ENCODE peak calls at places on chromosome 3, in seven cellular contexts. Y is mesenchymal stem cell, O is H9, F is neuronal stem cell, X is mesendoderm, V is H1, N is IMR-90. C is an unnamed sample.

GRCh38 chr3:85183390-85183789 is 224.6 kb downstream of the CADM2 start:
- DNase-seq in Y (no peak), O (no peak), F (no peak), X (no peak), V (no peak), N (no peak), C (no peak)

GRCh38 chr3:152505926-152506325 is 237.2 kb downstream of the MBNL1 start:
- DNase-seq in Y (no peak), O (no peak), F (no peak), X (no peak), V (no peak), N (no peak), C (no peak)

GRCh38 chr3:172065534-172065933 is 26.2 kb downstream of the FNDC3B start:
- DNase-seq in Y (peak), O (no peak), F (no peak), X (no peak), V (no peak), N (peak), C (no peak)

GRCh38 chr3:106880206-106880605 is 497.0 kb upstream of the CCDC54 start:
- DNase-seq in Y (no peak), O (no peak), F (no peak), X (no peak), V (no peak), N (no peak), C (no peak)

GRCh38 chr3:4584537-4585249 is 91.5 kb downstream of the ITPR1 start:
- DNase-seq in Y (peak), O (no peak), F (no peak), X (no peak), V (no peak), N (peak), C (no peak)

GRCh38 chr3:139797724-139798343 is 120.1 kb upstream of the NMNAT3 start:
- DNase-seq in Y (peak), O (peak), F (peak), X (peak), V (peak), N (peak), C (peak)

GRCh38 chr3:43194490-43195115 is 88.7 kb upstream of the POMGNT2 start:
- DNase-seq in Y (no peak), O (no peak), F (no peak), X (no peak), V (no peak), N (no peak), C (no peak)

GRCh38 chr3:88059380-88060160 is 515 bp downstream of the ZNF654 start:
- DNase-seq in Y (peak), O (no peak), F (peak), X (peak), V (no peak), N (no peak), C (peak)

GRCh38 chr3:18641916-18642315 is 216.8 kb upstream of the SATB1 start:
- DNase-seq in Y (no peak), O (no peak), F (no peak), X (no peak), V (no peak), N (no peak), C (no peak)

GRCh38 chr3:59411176-59411575 is 361.4 kb upstream of the CFAP20DC start:
- DNase-seq in Y (no peak), O (no peak), F (no peak), X (no peak), V (no peak), N (no peak), C (no peak)

GRCh38 chr3:104297617-104298016 is 1069.1 kb upstream of the ALCAM start:
- DNase-seq in Y (no peak), O (no peak), F (no peak), X (no peak), V (no peak), N (no peak), C (no peak)

GRCh38 chr3:74559301-74559700 is 55.2 kb downstream of the CNTN3 start:
- DNase-seq in Y (no peak), O (no peak), F (peak), X (peak), V (no peak), N (no peak), C (no peak)

GRCh38 chr3:152322756-152323155 is 54.0 kb downstream of the MBNL1 start:
- DNase-seq in Y (no peak), O (no peak), F (no peak), X (no peak), V (no peak), N (no peak), C (peak)

GRCh38 chr3:139310474-139310933 is 33.3 kb upstream of the MRPS22 start:
- DNase-seq in Y (peak), O (no peak), F (no peak), X (no peak), V (no peak), N (peak), C (peak)

GRCh38 chr3:16936656-16937055 is 51.9 kb downstream of the PLCL2 start:
- DNase-seq in Y (no peak), O (no peak), F (no peak), X (no peak), V (no peak), N (no peak), C (no peak)
- H3K9ac ChIP-seq in Y (no peak), O (no peak), F (no peak), X (no peak), V (no peak), N (no peak), C (no peak)

GRCh38 chr3:101862453-101863165 is 13.3 kb downstream of the NFKBIZ start:
- DNase-seq in Y (peak), O (no peak), F (no peak), X (no peak), V (no peak), N (peak), C (peak)
- H3K18ac ChIP-seq in Y (no peak), O (no peak), F (no peak), X (no peak), V (no peak), N (no peak), C (no peak)

DNA sequence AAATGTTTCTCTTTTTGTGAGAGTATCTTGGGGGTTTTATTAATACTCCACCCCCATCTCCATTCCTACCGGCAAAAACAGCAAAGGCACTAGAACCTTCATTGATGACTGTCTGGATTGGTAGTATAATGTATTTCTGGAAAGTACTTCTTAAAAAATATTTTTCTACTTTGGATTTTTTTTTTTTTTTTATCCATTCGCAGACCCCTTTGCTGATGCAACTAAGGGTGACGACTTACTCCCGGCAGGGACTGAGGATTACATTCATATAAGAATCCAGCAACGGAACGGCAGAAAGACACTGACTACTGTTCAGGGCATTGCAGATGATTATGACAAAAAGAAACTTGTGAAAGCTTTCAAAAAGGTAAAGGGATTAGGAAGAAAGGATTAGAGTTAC is 1.2 kb downstream of the EIF1B start:
- DNase-seq in Y (peak), O (no peak), F (no peak), X (no peak), V (no peak), N (peak), C (no peak)
- H3K9ac ChIP-seq in Y (peak), O (peak), F (no peak), X (peak), V (peak), N (peak), C (no peak)

DNA sequence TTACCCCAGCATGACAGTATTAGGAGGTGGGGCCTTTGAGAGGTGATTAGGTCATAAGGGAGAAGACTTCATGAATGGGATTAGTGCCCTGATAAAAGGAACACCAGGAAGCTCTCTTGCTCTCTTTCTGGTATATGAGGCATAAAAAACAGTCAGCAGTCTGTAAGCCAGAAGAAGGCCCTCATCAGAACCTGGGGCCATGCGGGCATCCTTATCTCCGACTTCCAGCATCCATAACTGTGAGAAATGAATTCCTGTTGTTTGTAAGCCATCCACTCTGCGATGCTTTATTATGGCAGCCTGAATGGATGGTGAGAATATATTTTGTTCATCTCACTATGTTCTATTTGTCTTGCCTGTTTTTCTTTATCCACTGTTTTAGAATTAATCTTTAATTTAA is 17.7 kb upstream of the MOBP start:
- DNase-seq in Y (no peak), O (no peak), F (no peak), X (no peak), V (no peak), N (no peak), C (peak)
- H3K18ac ChIP-seq in Y (no peak), O (no peak), F (no peak), X (no peak), V (no peak), N (no peak), C (no peak)

GRCh38 chr3:81554348-81554747 is 207.1 kb downstream of the GBE1 start:
- DNase-seq in Y (peak), O (no peak), F (no peak), X (peak), V (no peak), N (peak), C (no peak)
- H3K9ac ChIP-seq in Y (no peak), O (no peak), F (no peak), X (no peak), V (no peak), N (no peak), C (no peak)

GRCh38 chr3:30631237-30631961 is 25.0 kb downstream of the TGFBR2 start:
- DNase-seq in Y (peak), O (no peak), F (no peak), X (no peak), V (no peak), N (no peak), C (no peak)
- H3K18ac ChIP-seq in Y (no peak), O (no peak), F (no peak), X (no peak), V (no peak), N (peak), C (no peak)

GRCh38 chr3:72344256-72345046 is 503.8 kb downstream of the SHQ1 start:
- DNase-seq in Y (no peak), O (no peak), F (no peak), X (no peak), V (no peak), N (no peak), C (no peak)

GRCh38 chr3:72346526-72346926 is 501.7 kb downstream of the SHQ1 start:
- DNase-seq in Y (peak), O (no peak), F (no peak), X (peak), V (no peak), N (peak), C (peak)

GRCh38 chr3:72345980-72346379 is 502.3 kb downstream of the SHQ1 start:
- DNase-seq in Y (peak), O (no peak), F (no peak), X (peak), V (no peak), N (no peak), C (no peak)

GRCh38 chr3:72343078-72343477 is 505.2 kb downstream of the SHQ1 start:
- DNase-seq in Y (peak), O (no peak), F (no peak), X (no peak), V (no peak), N (peak), C (peak)

GRCh38 chr3:72345237-72345878 is 502.9 kb downstream of the SHQ1 start:
- DNase-seq in Y (peak), O (no peak), F (no peak), X (peak), V (no peak), N (no peak), C (peak)
- H3K9ac ChIP-seq in Y (no peak), O (no peak), F (no peak), X (no peak), V (no peak), N (no peak), C (no peak)

DNA sequence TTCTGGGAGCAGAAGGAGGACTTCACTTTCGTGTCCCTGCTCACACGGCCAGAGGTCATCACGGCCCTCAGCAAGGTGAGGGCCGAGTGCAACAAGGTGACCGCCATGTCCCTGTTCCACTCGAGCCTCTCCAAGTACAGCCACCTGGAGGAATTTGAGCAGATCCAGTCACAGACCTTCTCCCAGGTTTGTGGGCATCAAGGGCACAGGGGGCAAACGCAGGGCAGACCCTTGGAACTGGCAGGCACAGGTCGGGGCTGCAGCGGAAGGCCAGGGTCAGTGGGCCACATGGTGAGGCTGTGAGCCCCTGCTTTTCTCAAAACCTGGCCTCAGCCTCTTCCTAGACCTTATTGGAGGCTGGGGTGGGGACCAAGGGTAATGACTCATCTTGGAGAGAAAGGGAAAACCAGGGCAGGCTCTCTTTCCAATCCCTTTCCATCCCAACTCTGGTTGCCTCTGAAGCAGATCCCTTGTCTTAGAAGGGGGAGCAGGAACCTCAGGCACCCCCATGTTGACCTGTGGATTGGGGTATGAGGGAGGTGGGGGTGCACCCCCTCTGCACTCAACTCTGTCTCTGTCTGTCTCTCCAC is 29.5 kb downstream of the DNAH1 start:
- DNase-seq in Y (no peak), O (no peak), F (no peak), X (no peak), V (no peak), N (peak), C (no peak)
- H3K18ac ChIP-seq in Y (no peak), O (no peak), F (no peak), X (no peak), V (no peak), N (no peak), C (no peak)

GRCh38 chr3:37024820-37025405 is 31.6 kb downstream of the MLH1 start:
- DNase-seq in Y (no peak), O (no peak), F (no peak), X (no peak), V (no peak), N (no peak), C (peak)

GRCh38 chr3:37028329-37028728 is 35.0 kb downstream of the MLH1 start:
- DNase-seq in Y (no peak), O (no peak), F (no peak), X (no peak), V (no peak), N (no peak), C (no peak)

GRCh38 chr3:37024092-37024491 is 30.8 kb downstream of the MLH1 start:
- DNase-seq in Y (peak), O (no peak), F (no peak), X (no peak), V (no peak), N (peak), C (no peak)

GRCh38 chr3:37026851-37027250 is 33.5 kb downstream of the MLH1 start:
- DNase-seq in Y (no peak), O (no peak), F (no peak), X (no peak), V (no peak), N (no peak), C (peak)

DNA sequence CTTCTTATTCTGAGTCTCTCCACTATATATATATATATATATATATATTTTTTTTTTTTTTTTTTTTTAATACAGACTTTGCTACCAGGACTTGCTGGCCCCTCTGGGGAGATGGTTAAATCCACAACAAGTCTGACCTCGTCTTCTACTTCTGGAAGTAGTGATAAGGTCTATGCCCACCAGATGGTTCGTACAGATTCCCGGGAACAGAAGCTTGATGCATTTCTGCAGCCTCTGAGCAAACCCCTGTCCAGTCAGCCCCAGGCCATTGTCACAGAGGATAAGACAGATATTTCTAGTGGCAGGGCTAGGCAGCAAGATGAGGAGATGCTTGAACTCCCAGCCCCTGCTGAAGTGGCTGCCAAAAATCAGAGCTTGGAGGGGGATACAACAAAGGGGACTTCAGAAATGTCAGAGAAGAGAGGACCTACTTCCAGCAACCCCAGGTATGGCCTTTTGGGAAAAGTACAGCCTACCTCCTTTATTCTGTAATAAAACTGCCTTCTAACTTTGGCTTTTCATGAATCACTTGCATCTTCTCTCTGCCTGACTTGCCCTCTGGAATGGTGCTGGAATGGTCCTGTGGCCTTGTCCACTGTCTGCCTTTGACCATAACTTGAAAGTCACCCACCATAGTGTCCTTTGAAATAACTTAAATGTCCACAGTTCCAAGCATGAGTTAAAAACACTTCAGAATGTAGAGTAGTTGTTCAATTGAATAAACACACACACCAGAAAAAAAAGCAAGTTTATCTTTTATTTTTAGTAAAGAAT is 32.4 kb downstream of the MLH1 start:
- DNase-seq in Y (no peak), O (no peak), F (no peak), X (no peak), V (no peak), N (no peak), C (no peak)
- H3K9ac ChIP-seq in Y (no peak), O (no peak), F (no peak), X (no peak), V (no peak), N (no peak), C (no peak)

C was measured in trophoblast cell.